ENCODE peak calls at places on chromosomes 11 and 22, in ten cellular contexts. E is A549; B is vagina; G is OCI-LY7; Y is caudate nucleus; N is epithelial cell of prostate; D is neuronal stem cell; P is uterus; L is PC-9; W is effector memory CD4-positive, alpha-beta T cell. Q is an unnamed sample.

GRCh38 chr11:7527029-7527428 is 13.2 kb downstream of the PPFIBP2 start:
- DNase-seq in E (no peak), B (no peak), G (no peak), Y (no peak), N (no peak), D (no peak), P (no peak), L (no peak), W (peak), Q (no peak)

GRCh38 chr22:46031561-46031960 is 54.6 kb upstream of the WNT7B start:
- DNase-seq in E (no peak), B (no peak), G (no peak), Y (no peak), N (no peak), D (no peak), P (no peak), L (no peak), W (no peak), Q (no peak)

GRCh38 chr11:132158696-132159095 is 788.3 kb downstream of the NTM start:
- DNase-seq in E (no peak), B (no peak), G (no peak), Y (no peak), N (no peak), D (no peak), P (no peak), L (no peak), W (no peak), Q (no peak)

GRCh38 chr22:35489225-35489624 is 51.4 kb upstream of the RASD2 start:
- DNase-seq in E (no peak), B (no peak), G (no peak), Y (no peak), N (peak), D (no peak), P (no peak), L (peak), W (no peak), Q (no peak)

GRCh38 chr11:85589373-85589772 is 37.8 kb downstream of the DLG2 start:
- DNase-seq in E (no peak), B (no peak), G (no peak), Y (no peak), N (no peak), D (peak), P (no peak), L (no peak), W (no peak), Q (no peak)

GRCh38 chr11:8017894-8018741 is 31.0 kb downstream of the EIF3F start:
- DNase-seq in E (no peak), B (peak), G (no peak), Y (peak), N (no peak), D (no peak), P (no peak), L (no peak), W (no peak), Q (no peak)

GRCh38 chr11:86162257-86162656 is 82.3 kb upstream of the EED start:
- DNase-seq in E (no peak), B (no peak), G (no peak), Y (no peak), N (no peak), D (no peak), P (peak), L (no peak), W (no peak), Q (no peak)

GRCh38 chr11:18310800-18311340 is 11.1 kb downstream of the HPS5 start:
- DNase-seq in E (no peak), B (no peak), G (no peak), Y (no peak), N (peak), D (no peak), P (no peak), L (peak), W (no peak), Q (peak)

GRCh38 chr11:95536049-95536448 is 253.5 kb downstream of the FAM76B start:
- DNase-seq in E (no peak), B (no peak), G (no peak), Y (no peak), N (no peak), D (no peak), P (no peak), L (no peak), W (no peak), Q (no peak)

GRCh38 chr22:35072939-35073338 is 7.0 kb downstream of the ISX start:
- DNase-seq in E (no peak), B (no peak), G (no peak), Y (no peak), N (no peak), D (no peak), P (no peak), L (no peak), W (no peak), Q (no peak)

GRCh38 chr11:88555829-88556202 is 218.3 kb upstream of the CTSC start:
- DNase-seq in E (no peak), B (no peak), G (no peak), Y (no peak), N (no peak), D (no peak), P (no peak), L (no peak), W (no peak), Q (peak)

GRCh38 chr11:124934862-124935547 is 842 bp downstream of the HEPACAM start:
- DNase-seq in E (no peak), B (no peak), G (no peak), Y (no peak), N (no peak), D (no peak), P (no peak), L (no peak), W (no peak), Q (no peak)

GRCh38 chr11:93248602-93249001 is 50.8 kb upstream of the SLC36A4 start:
- DNase-seq in E (no peak), B (no peak), G (peak), Y (no peak), N (no peak), D (no peak), P (no peak), L (no peak), W (no peak), Q (peak)

GRCh38 chr22:42994917-42995562 is 19.9 kb downstream of the PACSIN2 start:
- DNase-seq in E (peak), B (no peak), G (peak), Y (no peak), N (peak), D (no peak), P (peak), L (peak), W (no peak), Q (peak)

GRCh38 chr11:9574806-9575530 is 1.5 kb downstream of the WEE1 start:
- DNase-seq in E (peak), B (no peak), G (no peak), Y (no peak), N (no peak), D (no peak), P (peak), L (peak), W (no peak), Q (peak)

GRCh38 chr11:6405837-6406236 is 13.1 kb downstream of the APBB1 start:
- DNase-seq in E (no peak), B (no peak), G (no peak), Y (no peak), N (no peak), D (no peak), P (no peak), L (no peak), W (no peak), Q (no peak)

GRCh38 chr11:78647986-78648875 is 73.6 kb upstream of the NARS2 start:
- DNase-seq in E (no peak), B (peak), G (no peak), Y (no peak), N (no peak), D (no peak), P (no peak), L (no peak), W (no peak), Q (no peak)

GRCh38 chr11:110782616-110783015 is 70.4 kb upstream of the ARHGAP20 start:
- DNase-seq in E (no peak), B (no peak), G (no peak), Y (no peak), N (no peak), D (no peak), P (no peak), L (no peak), W (no peak), Q (no peak)

GRCh38 chr11:131300304-131300703 is 70.1 kb upstream of the NTM start:
- DNase-seq in E (no peak), B (no peak), G (no peak), Y (no peak), N (no peak), D (no peak), P (no peak), L (no peak), W (no peak), Q (no peak)

GRCh38 chr22:47165998-47166397 is 403.5 kb downstream of the TBC1D22A start:
- DNase-seq in E (no peak), B (no peak), G (no peak), Y (no peak), N (no peak), D (no peak), P (peak), L (no peak), W (no peak), Q (no peak)

GRCh38 chr11:76602431-76602861 is 68.1 kb downstream of the LRRC32 start:
- DNase-seq in E (no peak), B (peak), G (no peak), Y (no peak), N (no peak), D (no peak), P (peak), L (no peak), W (no peak), Q (no peak)

GRCh38 chr11:41498726-41499125 is 39.3 kb upstream of the LRRC4C start:
- DNase-seq in E (no peak), B (no peak), G (no peak), Y (no peak), N (no peak), D (no peak), P (no peak), L (no peak), W (no peak), Q (peak)

GRCh38 chr11:62889484-62890437 is 9.1 kb downstream of the SLC3A2 start:
- DNase-seq in E (peak), B (no peak), G (no peak), Y (no peak), N (no peak), D (no peak), P (no peak), L (peak), W (no peak), Q (peak)

GRCh38 chr11:97893612-97894011 is 1127.1 kb upstream of the CNTN5 start:
- DNase-seq in E (no peak), B (no peak), G (no peak), Y (no peak), N (no peak), D (no peak), P (no peak), L (no peak), W (no peak), Q (no peak)

GRCh38 chr22:38423512-38424503 is 31.2 kb downstream of the KCNJ4 start:
- DNase-seq in E (no peak), B (no peak), G (no peak), Y (no peak), N (peak), D (no peak), P (no peak), L (no peak), W (no peak), Q (no peak)

GRCh38 chr11:122776546-122776945 is 61.8 kb upstream of the CRTAM start:
- DNase-seq in E (no peak), B (no peak), G (no peak), Y (no peak), N (no peak), D (no peak), P (no peak), L (peak), W (no peak), Q (peak)

GRCh38 chr11:7639643-7640025 is 33.7 kb downstream of the CYB5R2 start:
- DNase-seq in E (no peak), B (no peak), G (no peak), Y (no peak), N (no peak), D (no peak), P (peak), L (no peak), W (no peak), Q (no peak)

GRCh38 chr11:36475192-36475591 is 34.9 kb downstream of the TRAF6 start:
- DNase-seq in E (no peak), B (no peak), G (no peak), Y (no peak), N (peak), D (no peak), P (no peak), L (no peak), W (no peak), Q (no peak)

GRCh38 chr11:84564180-84564866 is 1062.8 kb downstream of the DLG2 start:
- DNase-seq in E (peak), B (no peak), G (peak), Y (no peak), N (peak), D (peak), P (peak), L (no peak), W (no peak), Q (peak)

GRCh38 chr11:77752518-77752917 is 68.0 kb downstream of the RSF1 start:
- DNase-seq in E (no peak), B (no peak), G (no peak), Y (no peak), N (no peak), D (no peak), P (no peak), L (no peak), W (no peak), Q (no peak)

GRCh38 chr11:128627666-128628342 is 40.4 kb upstream of the ETS1 start:
- DNase-seq in E (no peak), B (peak), G (peak), Y (no peak), N (no peak), D (no peak), P (no peak), L (no peak), W (no peak), Q (no peak)

GRCh38 chr22:22218302-22218701 is 26.3 kb upstream of the VPREB1 start:
- DNase-seq in E (no peak), B (no peak), G (no peak), Y (no peak), N (no peak), D (no peak), P (no peak), L (no peak), W (no peak), Q (no peak)

GRCh38 chr22:27790396-27791216 is 10.9 kb downstream of the MN1 start:
- DNase-seq in E (no peak), B (no peak), G (no peak), Y (peak), N (no peak), D (no peak), P (no peak), L (no peak), W (no peak), Q (peak)
- H3K27ac ChIP-seq in E (no peak), B (no peak), G (no peak), Y (peak), N (no peak), D (no peak), P (no peak), L (no peak), W (no peak), Q (peak)

DNA sequence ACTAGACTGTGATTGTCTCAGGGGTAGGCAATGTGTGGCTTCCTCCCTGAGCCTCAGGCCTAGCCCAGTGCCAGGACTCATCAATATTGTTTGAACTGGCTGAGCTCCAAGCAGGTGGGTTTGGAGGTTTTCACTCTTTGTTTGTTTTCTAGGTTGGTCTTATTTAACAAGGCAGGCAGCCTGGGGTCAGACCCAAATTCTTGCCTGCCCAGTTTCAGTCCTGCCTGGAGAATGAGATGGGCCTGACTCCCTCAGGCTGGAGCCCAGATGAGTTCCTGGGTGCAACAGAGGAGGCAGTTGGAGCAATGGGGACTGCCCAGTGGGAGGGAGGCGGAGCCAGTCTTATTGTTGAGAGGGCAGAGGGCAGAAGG is 28.3 kb upstream of the TP53I11 start:
- DNase-seq in E (peak), B (no peak), G (no peak), Y (no peak), N (peak), D (no peak), P (no peak), L (peak), W (no peak), Q (no peak)
- H3K27ac ChIP-seq in E (peak), B (peak), G (no peak), Y (no peak), N (peak), D (peak), P (no peak), L (peak), W (no peak), Q (peak)

GRCh38 chr11:65870706-65871681 is 1.6 kb downstream of the EFEMP2 start:
- DNase-seq in E (no peak), B (no peak), G (peak), Y (no peak), N (no peak), D (no peak), P (no peak), L (no peak), W (no peak), Q (no peak)
- H3K27ac ChIP-seq in E (no peak), B (peak), G (no peak), Y (no peak), N (no peak), D (no peak), P (peak), L (no peak), W (no peak), Q (peak)

GRCh38 chr11:72078477-72078876 is 1.9 kb downstream of the NUMA1 start:
- DNase-seq in E (no peak), B (no peak), G (no peak), Y (no peak), N (no peak), D (no peak), P (no peak), L (peak), W (no peak), Q (no peak)
- H3K27ac ChIP-seq in E (peak), B (peak), G (no peak), Y (peak), N (peak), D (no peak), P (peak), L (peak), W (no peak), Q (no peak)

GRCh38 chr11:38307455-38307854 is 1709.4 kb upstream of the RAG2 start:
- DNase-seq in E (no peak), B (no peak), G (no peak), Y (no peak), N (no peak), D (no peak), P (no peak), L (no peak), W (no peak), Q (no peak)
- H3K27ac ChIP-seq in E (no peak), B (no peak), G (no peak), Y (no peak), N (no peak), D (no peak), P (no peak), L (no peak), W (no peak), Q (no peak)

GRCh38 chr22:41367680-41368542 is 13.8 kb upstream of the TEF start:
- DNase-seq in E (no peak), B (peak), G (no peak), Y (peak), N (no peak), D (no peak), P (peak), L (peak), W (no peak), Q (no peak)

GRCh38 chr22:41369837-41370236 is 11.9 kb upstream of the TEF start:
- DNase-seq in E (no peak), B (no peak), G (no peak), Y (no peak), N (no peak), D (no peak), P (no peak), L (no peak), W (no peak), Q (no peak)

GRCh38 chr22:41367039-41367679 is 14.6 kb upstream of the TEF start:
- DNase-seq in E (peak), B (peak), G (no peak), Y (peak), N (peak), D (no peak), P (peak), L (peak), W (no peak), Q (peak)

GRCh38 chr22:41368543-41368817 is 13.3 kb upstream of the TEF start:
- DNase-seq in E (no peak), B (no peak), G (no peak), Y (no peak), N (no peak), D (no peak), P (no peak), L (no peak), W (no peak), Q (no peak)

GRCh38 chr22:41369089-41369745 is 12.5 kb upstream of the TEF start:
- DNase-seq in E (no peak), B (no peak), G (no peak), Y (peak), N (no peak), D (no peak), P (no peak), L (no peak), W (no peak), Q (no peak)
- H3K27ac ChIP-seq in E (no peak), B (peak), G (no peak), Y (peak), N (no peak), D (no peak), P (peak), L (no peak), W (no peak), Q (no peak)

GRCh38 chr11:118005224-118006152 is 19.3 kb downstream of the IL10RA start:
- DNase-seq in E (no peak), B (no peak), G (no peak), Y (no peak), N (no peak), D (no peak), P (no peak), L (no peak), W (no peak), Q (no peak)
- H3K27ac ChIP-seq in E (no peak), B (no peak), G (peak), Y (no peak), N (no peak), D (no peak), P (no peak), L (no peak), W (no peak), Q (no peak)

Q was measured in cardiac muscle cell.